ENCODE peak calls at places on chromosomes 12 and 14, in four cellular contexts. H, J, G and F are unnamed samples. For H3K9me3, the result is how much of the 10 kb centered on the place peaks cover.

GRCh38 chr12:59723520-59723919 is 127.7 kb downstream of the SLC16A7 start:
- DNase-seq in H (no peak), J (no peak), G (no peak), F (no peak)

GRCh38 chr12:62861586-62861985 is 73.4 kb downstream of the PPM1H start:
- DNase-seq in J (no peak), G (no peak), H (no peak), F (no peak)

GRCh38 chr12:102461501-102461900 is 18.9 kb downstream of the IGF1 start:
- DNase-seq in H (no peak), G (no peak), J (no peak), F (no peak)

GRCh38 chr14:24677956-24678355 is 44.0 kb upstream of the GZMB start:
- DNase-seq in G (no peak), J (no peak), H (no peak), F (no peak)

GRCh38 chr12:121718653-121719239 is 6.2 kb downstream of the TMEM120B start:
- DNase-seq in G (no peak), J (no peak), H (no peak), F (no peak)

GRCh38 chr14:52692248-52692962 is 3.0 kb downstream of the ERO1A start:
- DNase-seq in H (no peak), G (no peak), J (no peak), F (no peak)

GRCh38 chr14:26729851-26730250 is 132.0 kb upstream of the NOVA1 start:
- DNase-seq in G (no peak), J (no peak), H (no peak), F (no peak)

GRCh38 chr14:65704412-65704811 is 291.9 kb downstream of the FUT8 start:
- DNase-seq in H (no peak), J (no peak), G (no peak), F (no peak)

GRCh38 chr14:99441157-99441870 is 39.3 kb downstream of the SETD3 start:
- DNase-seq in G (no peak), H (no peak), J (peak), F (no peak)

GRCh38 chr12:52903855-52904508 is 894 bp downstream of the KRT8 start:
- DNase-seq in G (peak), H (peak), J (peak), F (peak)

GRCh38 chr12:79547735-79548347 is 142.9 kb downstream of the PAWR start:
- DNase-seq in G (no peak), H (no peak), J (peak), F (no peak)

GRCh38 chr14:28596336-28596735 is 170.3 kb upstream of the FOXG1 start:
- DNase-seq in H (no peak), G (no peak), J (peak), F (no peak)

GRCh38 chr14:80653951-80654350 is 287.6 kb downstream of the CEP128 start:
- DNase-seq in J (no peak), G (no peak), H (no peak), F (no peak)

GRCh38 chr12:12518464-12518845 is 44.2 kb downstream of the DUSP16 start:
- DNase-seq in G (no peak), J (no peak), H (no peak), F (no peak)

GRCh38 chr14:22653012-22653621 is 9.0 kb upstream of the OR6J1 start:
- DNase-seq in J (peak), H (peak), G (peak), F (peak)

GRCh38 chr12:83573676-83574075 is 887.0 kb downstream of the TMTC2 start:
- DNase-seq in H (no peak), J (peak), G (no peak), F (no peak)

GRCh38 chr12:123931686-123932321 is 40.8 kb downstream of the CCDC92 start:
- DNase-seq in G (peak), H (no peak), J (no peak), F (peak)

GRCh38 chr14:31441273-31442110 is 15.8 kb downstream of the DTD2 start:
- DNase-seq in H (no peak), J (peak), G (no peak), F (no peak)

GRCh38 chr12:115920395-115921183 is 356.9 kb downstream of the MED13L start:
- DNase-seq in G (no peak), H (no peak), J (no peak), F (no peak)

GRCh38 chr14:90541076-90541634 is 144.3 kb downstream of the CALM1 start:
- DNase-seq in G (peak), J (no peak), H (no peak), F (no peak)

GRCh38 chr14:24801024-24801423 is 167.0 kb upstream of the GZMB start:
- DNase-seq in G (no peak), H (no peak), J (no peak), F (no peak)

GRCh38 chr12:105262461-105263184 is 26.6 kb upstream of the APPL2 start:
- DNase-seq in G (no peak), H (no peak), J (no peak), F (no peak)

GRCh38 chr12:57476162-57476992 is 3.3 kb downstream of the ARHGAP9 start:
- DNase-seq in G (peak), J (no peak), H (no peak), F (no peak)

GRCh38 chr14:74647834-74648361 is 35.9 kb upstream of the LTBP2 start:
- DNase-seq in H (no peak), J (no peak), G (no peak), F (no peak)

GRCh38 chr12:24738436-24738835 is 210.5 kb downstream of the BCAT1 start:
- DNase-seq in G (no peak), J (no peak), H (no peak), F (no peak)

GRCh38 chr12:119301367-119301766 is 33.2 kb upstream of the CCDC60 start:
- DNase-seq in J (no peak), H (no peak), G (no peak), F (no peak)

GRCh38 chr12:33180921-33181320 is 258.7 kb downstream of the SYT10 start:
- DNase-seq in H (no peak), G (no peak), J (no peak), F (no peak)

GRCh38 chr12:68317047-68317667 is 15.0 kb downstream of the MDM1 start:
- DNase-seq in H (peak), J (peak), G (peak), F (no peak)

GRCh38 chr12:76026643-76027063 is 4.9 kb downstream of the PHLDA1 start:
- DNase-seq in G (no peak), H (no peak), J (peak), F (no peak)

GRCh38 chr14:72513994-72514659 is 379.8 kb downstream of the DPF3 start:
- DNase-seq in H (no peak), G (no peak), J (peak), F (no peak)

GRCh38 chr12:19485240-19485639 is 45.9 kb downstream of the AEBP2 start:
- DNase-seq in H (no peak), G (no peak), J (no peak), F (no peak)

GRCh38 chr14:94768521-94769412 is 1.1 kb downstream of the GSC start:
- DNase-seq in G (peak), J (peak), H (no peak), F (no peak)

GRCh38 chr14:88264116-88264515 is 59.0 kb downstream of the KCNK10 start:
- DNase-seq in H (no peak), G (no peak), J (no peak), F (no peak)

GRCh38 chr12:44476683-44477082 is 399.4 kb downstream of the NELL2 start:
- DNase-seq in H (no peak), J (no peak), G (no peak), F (no peak)
- H3K9me3 ChIP-seq in H (under half), J (under half), G (under half), F (under half)

GRCh38 chr14:105746124-105746514 is 219.7 kb downstream of the TMEM121 start:
- DNase-seq in H (no peak), J (no peak), G (peak), F (no peak)
- H3K9me3 ChIP-seq in H (under half), J (under half), G (under half), F (under half)

GRCh38 chr12:112530941-112531340 is 112.2 kb downstream of the PTPN11 start:
- DNase-seq in G (no peak), H (no peak), J (no peak), F (no peak)
- H3K9me3 ChIP-seq in G (under half), H (under half), J (under half), F (under half)

GRCh38 chr14:63394432-63394831 is 75.7 kb upstream of the GPHB5 start:
- DNase-seq in J (no peak), H (no peak), G (no peak), F (no peak)
- H3K9me3 ChIP-seq in J (under half), H (under half), G (under half), F (under half)

GRCh38 chr12:132946507-132946820 is 9.6 kb downstream of the ZNF605 start:
- DNase-seq in H (no peak), G (no peak), J (no peak), F (no peak)
- H3K9me3 ChIP-seq in H (half or more), G (under half), J (half or more), F (half or more)

GRCh38 chr12:132922676-132923075 is 33.4 kb downstream of the ZNF605 start:
- DNase-seq in H (no peak), G (no peak), J (no peak), F (no peak)

GRCh38 chr12:132923356-132923909 is 32.7 kb downstream of the ZNF605 start:
- DNase-seq in H (no peak), G (no peak), J (no peak), F (no peak)

GRCh38 chr12:132924356-132924755 is 31.8 kb downstream of the ZNF605 start:
- DNase-seq in J (no peak), H (no peak), G (no peak), F (no peak)

GRCh38 chr12:132926417-132926833 is 29.7 kb downstream of the ZNF605 start:
- DNase-seq in J (no peak), H (no peak), G (no peak), F (no peak)

DNA sequence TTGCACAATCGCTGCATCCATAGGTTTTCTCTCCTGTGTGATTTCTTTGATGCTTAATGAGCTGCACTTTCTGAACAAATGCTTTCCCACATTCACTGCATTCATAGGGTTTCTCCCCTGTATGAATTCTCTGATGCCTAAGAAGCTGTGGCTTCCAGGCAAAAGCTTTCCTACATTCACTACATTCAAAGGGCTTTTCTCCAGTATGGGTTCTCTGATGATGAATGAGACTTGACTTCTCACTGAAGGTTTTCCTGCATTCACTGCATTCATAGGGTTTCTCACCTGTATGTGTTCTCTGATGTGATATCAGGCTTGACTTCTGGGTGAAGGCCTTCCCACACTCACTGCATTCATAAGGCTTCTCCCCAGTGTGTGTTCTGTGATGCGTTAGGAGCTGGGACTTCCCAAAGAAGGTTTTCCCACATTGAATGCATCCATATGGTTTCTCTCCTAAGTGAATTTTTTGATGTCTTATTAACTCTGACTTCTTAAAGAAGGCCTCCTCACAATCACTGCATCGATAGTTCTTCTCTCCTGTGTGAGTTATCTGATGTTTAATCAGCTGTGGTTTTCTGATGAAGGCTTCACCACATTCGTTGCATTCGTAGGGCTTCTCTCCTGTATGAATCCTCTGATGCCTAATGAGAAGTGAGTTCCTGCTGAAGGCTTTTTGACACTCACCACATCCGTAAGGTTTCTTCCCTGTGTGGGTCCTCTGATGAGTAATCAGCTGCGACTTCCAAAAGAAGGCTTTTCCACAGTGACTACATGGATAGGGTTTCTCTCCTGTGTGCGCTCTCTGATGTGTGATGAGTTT is 30.3 kb downstream of the ZNF605 start:
- DNase-seq in J (peak), G (no peak), H (no peak), F (no peak)
- H3K9me3 ChIP-seq in J (half or more), G (half or more), H (half or more), F (under half)

GRCh38 chr14:19900999-19901398 is 19.4 kb upstream of the OR4K5 start:
- DNase-seq in G (no peak), H (no peak), J (no peak), F (no peak)

DNA sequence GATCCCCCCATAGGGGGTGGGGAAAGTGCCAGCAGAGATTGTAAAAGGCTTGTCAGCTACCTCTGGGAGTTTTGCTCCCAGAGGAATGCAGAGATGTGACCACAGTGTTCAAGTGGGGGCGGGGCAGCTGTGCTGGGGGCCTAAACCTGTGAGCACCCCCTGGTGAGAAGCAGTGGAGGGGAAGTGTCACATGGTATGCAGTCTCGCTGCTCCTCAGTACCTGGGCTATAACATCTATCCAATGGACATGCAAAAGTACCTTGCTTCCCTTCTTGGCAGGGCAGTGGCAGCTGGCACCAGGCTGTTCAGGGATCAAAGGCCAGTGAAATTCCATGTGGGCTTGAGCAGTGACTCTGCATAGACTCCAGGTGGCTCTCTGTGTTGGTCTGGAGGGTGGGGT is 20.3 kb downstream of the OR4K2 start:
- DNase-seq in G (no peak), H (no peak), J (no peak), F (no peak)
- H3K9me3 ChIP-seq in G (under half), H (half or more), J (under half), F (under half)

DNA sequence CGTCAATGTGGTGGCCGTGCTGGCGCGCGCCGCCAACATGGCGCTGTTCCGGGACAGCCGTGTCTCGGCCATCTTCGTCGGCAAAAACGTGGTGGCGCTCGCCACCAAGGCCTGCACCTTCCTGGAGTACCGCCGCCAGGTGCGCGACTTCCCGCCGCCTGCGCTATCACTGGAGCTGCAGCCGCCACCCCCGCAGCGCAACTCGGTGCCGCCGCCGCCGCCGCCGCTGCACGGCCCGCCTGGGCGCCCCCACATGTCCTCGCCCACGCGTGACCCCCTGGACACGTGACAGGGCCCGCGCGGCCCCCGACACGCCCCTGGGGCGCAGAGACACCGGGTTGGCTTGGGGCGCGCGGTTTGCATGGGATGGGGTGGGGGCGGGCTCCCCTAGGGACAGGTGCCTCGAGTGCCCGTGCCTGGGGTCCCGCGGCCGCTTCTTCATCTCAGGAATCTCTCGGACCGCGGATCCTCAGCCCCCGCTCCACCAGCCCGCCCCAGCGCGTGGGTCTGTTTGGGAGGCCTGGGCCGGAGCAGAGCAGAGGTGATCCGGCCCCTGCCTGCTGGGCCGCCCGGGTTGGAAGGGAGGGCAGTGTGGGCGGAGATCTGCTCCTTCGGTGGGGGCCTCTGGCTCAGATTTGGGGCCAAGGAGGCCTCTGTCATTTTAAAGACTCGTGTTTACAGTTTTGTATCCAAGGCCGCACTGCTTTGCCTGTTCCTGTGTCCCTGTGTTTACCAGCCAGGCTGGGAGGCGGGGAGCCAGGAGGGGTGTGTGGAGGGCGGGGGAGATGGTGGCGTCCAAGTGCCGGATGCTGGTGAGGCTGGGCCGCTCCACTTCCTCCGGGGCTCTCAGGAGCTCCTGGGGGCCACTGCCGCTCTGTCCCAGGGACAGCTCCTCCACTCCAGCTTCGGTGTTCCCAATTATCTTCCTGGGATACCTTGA is 3.4 kb downstream of the TMEM121 start:
- DNase-seq in H (peak), G (peak), J (no peak), F (no peak)
- H3K9me3 ChIP-seq in H (under half), G (under half), J (under half), F (under half)